ENCODE peak calls at places on chromosomes 12 and 14, in six cellular contexts. L is HepG2, A is upper lobe of left lung, G is A549, X is K562, V is GM12878. N is an unnamed sample.
A peak's percentile ranks its signal among the peaks of the same experiment; 100 is the strongest.

GRCh38 chr14:64196668-64197411 is 97.3 kb downstream of the ESR2 start:
- ATAC-seq in L (no peak), A (peak; percentile 38), G (no peak), X (peak; percentile 34), V (peak; percentile 81), N (peak; percentile 25)

GRCh38 chr12:116037941-116038837 is 239.3 kb downstream of the MED13L start:
- ATAC-seq in L (no peak), A (no peak), G (peak; percentile 41), X (no peak), V (no peak), N (peak; percentile 41)

GRCh38 chr12:7907009-7907408 is 29.0 kb downstream of the SLC2A3 start:
- ATAC-seq in L (peak; percentile 97), A (no peak), G (peak; percentile 99), X (peak; percentile 92), V (peak; percentile 58), N (no peak)

GRCh38 chr12:108832208-108832607 is 25.2 kb downstream of the SSH1 start:
- ATAC-seq in L (no peak), A (no peak), G (no peak), X (no peak), V (peak; percentile 19), N (no peak)

GRCh38 chr12:67515679-67516363 is 132.7 kb upstream of the DYRK2 start:
- ATAC-seq in L (peak; percentile 67), A (no peak), G (no peak), X (no peak), V (peak; percentile 31), N (no peak)

GRCh38 chr12:90940872-90941499 is 14.0 kb downstream of the CCER1 start:
- ATAC-seq in L (peak; percentile 79), A (no peak), G (peak; percentile 89), X (peak; percentile 84), V (peak; percentile 88), N (no peak)

GRCh38 chr14:39324097-39324496 is 90.4 kb downstream of the MIA2 start:
- ATAC-seq in L (no peak), A (no peak), G (no peak), X (no peak), V (no peak), N (no peak)

GRCh38 chr12:66500094-66500493 is 178.8 kb downstream of the GRIP1 start:
- ATAC-seq in L (no peak), A (no peak), G (no peak), X (no peak), V (no peak), N (no peak)

GRCh38 chr12:92757599-92758121 is 54.9 kb downstream of the PLEKHG7 start:
- ATAC-seq in L (no peak), A (no peak), G (no peak), X (no peak), V (no peak), N (no peak)

GRCh38 chr12:57465030-57465746 is 5.6 kb downstream of the GLI1 start:
- ATAC-seq in L (no peak), A (no peak), G (no peak), X (no peak), V (no peak), N (no peak)

DNA sequence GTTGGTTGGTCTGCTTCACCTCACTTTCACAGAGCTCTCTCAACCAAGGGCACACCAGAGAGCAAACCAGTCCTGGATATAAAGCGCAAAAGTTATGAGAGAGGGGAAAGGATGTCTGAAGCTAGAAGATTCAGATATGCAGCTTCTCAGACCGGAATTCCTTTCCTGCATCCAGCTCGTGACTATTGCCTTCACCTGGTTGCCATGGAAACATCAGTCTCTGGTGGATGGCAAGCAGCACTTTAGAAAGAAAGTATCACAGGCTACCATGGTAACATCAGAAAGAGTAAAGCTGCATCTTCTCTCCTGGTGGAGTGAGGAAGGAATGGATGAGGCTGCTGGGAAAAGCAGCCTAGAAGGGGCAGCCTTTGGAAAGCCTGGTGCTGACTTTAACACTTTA is 13.7 kb downstream of the REM2 start:
- ATAC-seq in L (no peak), A (no peak), G (no peak), X (no peak), V (no peak), N (no peak)
- TF ChIP-seq EP300 in L (no peak), A (no peak), G (no peak), X (no peak), V (no peak), N (no peak)

DNA sequence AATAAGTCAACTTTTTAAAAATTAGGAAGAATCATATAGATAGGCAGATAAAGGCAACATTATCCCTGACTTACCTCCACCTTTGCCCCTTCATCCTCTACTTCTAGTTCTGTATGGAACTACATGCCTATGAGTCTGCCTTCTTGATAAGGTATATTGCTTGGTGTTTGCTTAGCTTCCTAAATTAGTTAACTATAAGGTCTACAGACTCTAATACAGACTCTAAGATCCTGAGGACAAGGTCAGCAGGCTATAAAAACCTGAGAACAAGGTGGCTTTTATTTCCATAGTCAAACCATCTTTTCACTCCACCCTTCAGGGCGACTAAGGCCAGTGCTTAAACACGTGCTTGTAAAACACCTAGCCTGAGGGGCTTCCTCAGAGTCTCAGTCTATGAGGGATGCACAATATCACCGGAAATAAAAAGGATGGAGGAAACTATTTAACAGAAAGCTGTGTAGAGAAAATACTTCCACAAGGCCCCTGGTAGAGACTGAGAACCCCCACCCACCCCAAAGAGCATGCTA is 36.1 kb upstream of the COL2A1 start:
- ATAC-seq in L (no peak), A (no peak), G (no peak), X (no peak), V (no peak), N (no peak)
- TF ChIP-seq EP300 in L (no peak), A (no peak), G (no peak), X (no peak), V (no peak), N (no peak)

DNA sequence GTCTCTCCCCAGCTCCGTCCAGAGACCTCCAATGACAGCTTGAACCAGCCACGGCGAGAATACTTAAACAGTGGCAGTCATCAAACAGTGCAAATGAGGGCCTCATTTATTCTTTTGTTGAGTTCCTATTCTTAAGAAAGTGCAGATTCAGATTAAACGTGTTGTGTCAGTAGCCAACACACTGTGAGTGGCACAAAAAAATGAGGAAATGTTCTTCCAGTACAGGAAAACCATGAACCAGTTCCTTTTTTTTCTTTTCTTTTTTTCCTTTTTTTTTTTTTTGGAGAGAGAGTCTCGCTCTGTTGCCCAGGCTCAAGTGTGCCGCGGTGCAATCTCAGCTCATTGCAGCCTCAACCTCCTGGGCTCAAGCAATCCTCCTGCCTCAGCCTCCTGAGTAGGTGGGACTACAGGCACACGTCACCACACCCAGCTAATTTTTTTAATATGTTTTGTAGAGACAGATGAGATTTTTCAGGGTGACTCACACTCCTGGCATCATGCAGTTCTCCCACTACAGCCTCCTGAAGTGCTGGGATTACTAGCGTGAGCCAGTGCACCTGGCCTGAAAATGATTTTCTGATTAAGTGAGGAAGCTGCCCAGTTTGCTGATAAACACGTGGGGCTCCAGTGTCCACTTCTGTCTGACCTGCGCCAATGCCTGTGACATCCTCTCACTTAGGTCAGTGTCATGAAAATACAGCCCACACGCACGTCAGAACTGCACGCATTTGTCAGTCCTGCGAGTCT is 37.2 kb upstream of the SFSWAP start:
- ATAC-seq in L (no peak), A (no peak), G (no peak), X (no peak), V (no peak), N (no peak)
- TF ChIP-seq EP300 in L (no peak), A (no peak), G (no peak), X (no peak), V (no peak), N (no peak)

GRCh38 chr12:79019672-79020071 is 155.1 kb downstream of the SYT1 start:
- ATAC-seq in L (no peak), A (no peak), G (no peak), X (no peak), V (peak; percentile 88), N (no peak)
- TF ChIP-seq EP300 in L (no peak), A (no peak), G (no peak), X (no peak), V (peak; percentile 33), N (no peak)

GRCh38 chr14:89625208-89625987 is 208.4 kb upstream of the FOXN3 start:
- ATAC-seq in L (peak; percentile 27), A (peak; percentile 7), G (no peak), X (no peak), V (no peak), N (peak; percentile 35)
- TF ChIP-seq EP300 in L (no peak), A (no peak), G (no peak), X (no peak), V (no peak), N (no peak)

DNA sequence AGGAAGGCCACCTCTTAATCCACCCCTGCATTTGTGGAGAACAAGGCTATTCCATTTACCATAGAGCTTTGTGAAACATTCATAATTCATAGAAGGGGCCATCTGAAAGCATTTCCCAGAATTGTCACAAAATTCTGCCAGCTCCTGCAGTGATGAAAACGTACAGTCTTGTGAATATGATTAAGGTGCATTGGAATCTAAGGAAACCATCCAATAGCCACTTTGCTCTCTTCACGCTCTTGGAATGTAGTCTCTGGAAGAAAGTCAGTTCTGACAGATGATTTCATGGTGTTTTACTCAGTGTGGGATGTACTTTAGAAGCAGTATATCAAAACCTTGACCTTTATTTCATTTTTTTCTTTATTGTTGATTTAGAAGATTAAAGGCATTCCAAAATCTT is 390.4 kb downstream of the LRIG3 start:
- ATAC-seq in L (no peak), A (no peak), G (no peak), X (no peak), V (no peak), N (peak; percentile 78)
- TF ChIP-seq EP300 in L (no peak), A (no peak), G (no peak), X (no peak), V (no peak), N (no peak)

GRCh38 chr14:49745191-49745590 is 22.8 kb upstream of the KLHDC2 start:
- ATAC-seq in L (no peak), A (no peak), G (no peak), X (no peak), V (no peak), N (no peak)
- TF ChIP-seq EP300 in L (no peak), A (no peak), G (no peak), X (no peak), V (no peak), N (no peak)

DNA sequence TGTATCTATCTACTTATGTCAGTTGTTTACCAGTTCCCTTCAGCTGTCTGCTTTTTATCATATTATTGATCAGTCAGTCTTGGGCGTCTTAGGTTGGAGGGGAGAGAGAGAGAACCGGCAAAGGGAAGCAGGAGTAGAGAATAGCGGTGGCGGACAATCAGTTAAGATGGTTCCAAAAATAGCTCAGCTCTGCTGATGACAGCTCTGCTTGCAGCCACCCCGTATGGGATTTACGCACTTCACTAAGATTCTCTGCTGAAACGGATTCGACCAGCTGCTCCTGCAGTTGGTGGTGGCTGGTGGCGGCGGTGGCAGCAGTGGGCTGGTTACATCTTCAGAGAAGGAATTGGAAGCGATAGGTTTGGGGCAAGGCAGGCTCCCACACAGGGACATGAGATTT is 664.9 kb downstream of the NRXN3 start:
- ATAC-seq in L (no peak), A (no peak), G (no peak), X (no peak), V (no peak), N (no peak)
- TF ChIP-seq EP300 in L (no peak), A (no peak), G (no peak), X (no peak), V (no peak), N (no peak)

GRCh38 chr14:45134051-45134958 is at the start of gene FKBP3:
- ATAC-seq in L (peak; percentile 90), A (peak; percentile 100), G (peak; percentile 94), X (peak; percentile 89), V (peak; percentile 92), N (peak; percentile 98)
- TF ChIP-seq EP300 in L (peak; percentile 14), A (no peak), G (no peak), X (no peak), V (no peak), N (no peak)

GRCh38 chr14:77061630-77062029 is 33.1 kb upstream of the IRF2BPL start:
- ATAC-seq in L (no peak), A (no peak), G (no peak), X (no peak), V (no peak), N (no peak)
- TF ChIP-seq EP300 in L (no peak), A (no peak), G (no peak), X (no peak), V (no peak), N (no peak)